ENCODE peak calls at places on chromosomes 3 and 15, in eight cellular contexts. One of them, this sample, is unnamed.

GRCh38 chr15:82936966-82937647 is 15.4 kb downstream of the HOMER2 start:
- DNase-seq in caudate nucleus: no peak
- DNase-seq in cardiac fibroblast: no peak
- DNase-seq in ovary: no peak
- DNase-seq in astrocyte of the hippocampus: peak
- DNase-seq in stimulated activated CD8-positive, alpha-beta memory T cell treated with anti-CD3 and anti-CD28 coated beads, Interleukin-7, amount 100 ng/mL, for 4 hours: no peak
- DNase-seq in activated T-helper 1 cell treated with Interleukin-2 at 50 U/mL for 16 hours: no peak
- DNase-seq in upper lobe of right lung: no peak
- DNase-seq in this sample: no peak

GRCh38 chr3:35664460-35664919 is 25.2 kb downstream of the ARPP21 start:
- DNase-seq in caudate nucleus: peak
- DNase-seq in cardiac fibroblast: peak
- DNase-seq in ovary: peak
- DNase-seq in astrocyte of the hippocampus: peak
- DNase-seq in stimulated activated CD8-positive, alpha-beta memory T cell treated with anti-CD3 and anti-CD28 coated beads, Interleukin-7, amount 100 ng/mL, for 4 hours: no peak
- DNase-seq in activated T-helper 1 cell treated with Interleukin-2 at 50 U/mL for 16 hours: no peak
- DNase-seq in upper lobe of right lung: peak
- DNase-seq in this sample: peak

GRCh38 chr3:111577798-111578685 is 17.1 kb downstream of the ZBED2 start:
- DNase-seq in caudate nucleus: no peak
- DNase-seq in cardiac fibroblast: peak
- DNase-seq in ovary: no peak
- DNase-seq in astrocyte of the hippocampus: peak
- DNase-seq in stimulated activated CD8-positive, alpha-beta memory T cell treated with anti-CD3 and anti-CD28 coated beads, Interleukin-7, amount 100 ng/mL, for 4 hours: no peak
- DNase-seq in activated T-helper 1 cell treated with Interleukin-2 at 50 U/mL for 16 hours: no peak
- DNase-seq in upper lobe of right lung: no peak
- DNase-seq in this sample: no peak

GRCh38 chr15:98035134-98035533 is 74.6 kb downstream of the ARRDC4 start:
- DNase-seq in caudate nucleus: no peak
- DNase-seq in cardiac fibroblast: no peak
- DNase-seq in ovary: no peak
- DNase-seq in astrocyte of the hippocampus: no peak
- DNase-seq in stimulated activated CD8-positive, alpha-beta memory T cell treated with anti-CD3 and anti-CD28 coated beads, Interleukin-7, amount 100 ng/mL, for 4 hours: no peak
- DNase-seq in activated T-helper 1 cell treated with Interleukin-2 at 50 U/mL for 16 hours: no peak
- DNase-seq in upper lobe of right lung: no peak
- DNase-seq in this sample: no peak

GRCh38 chr3:13141991-13142412 is 68.8 kb upstream of the IQSEC1 start:
- DNase-seq in caudate nucleus: no peak
- DNase-seq in cardiac fibroblast: peak
- DNase-seq in ovary: no peak
- DNase-seq in astrocyte of the hippocampus: peak
- DNase-seq in stimulated activated CD8-positive, alpha-beta memory T cell treated with anti-CD3 and anti-CD28 coated beads, Interleukin-7, amount 100 ng/mL, for 4 hours: no peak
- DNase-seq in activated T-helper 1 cell treated with Interleukin-2 at 50 U/mL for 16 hours: no peak
- DNase-seq in upper lobe of right lung: peak
- DNase-seq in this sample: no peak

GRCh38 chr15:22915866-22916515 is 64.2 kb downstream of the CYFIP1 start:
- DNase-seq in caudate nucleus: no peak
- DNase-seq in cardiac fibroblast: no peak
- DNase-seq in ovary: no peak
- DNase-seq in astrocyte of the hippocampus: no peak
- DNase-seq in stimulated activated CD8-positive, alpha-beta memory T cell treated with anti-CD3 and anti-CD28 coated beads, Interleukin-7, amount 100 ng/mL, for 4 hours: no peak
- DNase-seq in activated T-helper 1 cell treated with Interleukin-2 at 50 U/mL for 16 hours: no peak
- DNase-seq in upper lobe of right lung: no peak
- DNase-seq in this sample: no peak

GRCh38 chr3:57164606-57165573 is at the start of gene IL17RD:
- DNase-seq in caudate nucleus: no peak
- DNase-seq in cardiac fibroblast: peak
- DNase-seq in ovary: peak
- DNase-seq in astrocyte of the hippocampus: peak
- DNase-seq in stimulated activated CD8-positive, alpha-beta memory T cell treated with anti-CD3 and anti-CD28 coated beads, Interleukin-7, amount 100 ng/mL, for 4 hours: peak
- DNase-seq in activated T-helper 1 cell treated with Interleukin-2 at 50 U/mL for 16 hours: no peak
- DNase-seq in upper lobe of right lung: peak
- DNase-seq in this sample: peak

GRCh38 chr3:31472479-31473390 is 60.0 kb upstream of the STT3B start:
- DNase-seq in caudate nucleus: no peak
- DNase-seq in cardiac fibroblast: peak
- DNase-seq in ovary: no peak
- DNase-seq in astrocyte of the hippocampus: peak
- DNase-seq in stimulated activated CD8-positive, alpha-beta memory T cell treated with anti-CD3 and anti-CD28 coated beads, Interleukin-7, amount 100 ng/mL, for 4 hours: peak
- DNase-seq in activated T-helper 1 cell treated with Interleukin-2 at 50 U/mL for 16 hours: no peak
- DNase-seq in upper lobe of right lung: no peak
- DNase-seq in this sample: no peak

GRCh38 chr3:40847571-40847992 is 322.8 kb downstream of the ZNF621 start:
- DNase-seq in caudate nucleus: no peak
- DNase-seq in cardiac fibroblast: peak
- DNase-seq in ovary: peak
- DNase-seq in astrocyte of the hippocampus: peak
- DNase-seq in stimulated activated CD8-positive, alpha-beta memory T cell treated with anti-CD3 and anti-CD28 coated beads, Interleukin-7, amount 100 ng/mL, for 4 hours: no peak
- DNase-seq in activated T-helper 1 cell treated with Interleukin-2 at 50 U/mL for 16 hours: no peak
- DNase-seq in upper lobe of right lung: no peak
- DNase-seq in this sample: no peak